ENCODE peak calls at places on chromosomes 13 and 19, in eight cellular contexts. One of them, this sample, is unnamed.

GRCh38 chr19:16117594-16118033 is 5.9 kb downstream of the RAB8A start:
- DNase-seq in heart left ventricle: no peak
- DNase-seq in CD4-positive, alpha-beta T cell: no peak
- DNase-seq in lower leg skin: no peak
- DNase-seq in HFFc6: no peak
- DNase-seq in AG09309: no peak
- DNase-seq in cardiac muscle cell: no peak
- DNase-seq in GM13977: peak; percentile 77
- DNase-seq in this sample: no peak

GRCh38 chr19:35292421-35292820 is 460 bp downstream of the MAG start:
- DNase-seq in lower leg skin: no peak
- DNase-seq in heart left ventricle: no peak
- DNase-seq in GM13977: no peak
- DNase-seq in CD4-positive, alpha-beta T cell: no peak
- DNase-seq in HFFc6: no peak
- DNase-seq in cardiac muscle cell: no peak
- DNase-seq in AG09309: no peak
- DNase-seq in this sample: no peak

GRCh38 chr19:11365557-11366117 is 8.8 kb upstream of the SWSAP1 start:
- DNase-seq in HFFc6: no peak
- DNase-seq in heart left ventricle: no peak
- DNase-seq in CD4-positive, alpha-beta T cell: no peak
- DNase-seq in AG09309: no peak
- DNase-seq in lower leg skin: no peak
- DNase-seq in cardiac muscle cell: no peak
- DNase-seq in GM13977: no peak
- DNase-seq in this sample: no peak

GRCh38 chr13:37446503-37446902 is 152.1 kb downstream of the POSTN start:
- DNase-seq in cardiac muscle cell: peak; percentile 11
- DNase-seq in GM13977: no peak
- DNase-seq in CD4-positive, alpha-beta T cell: no peak
- DNase-seq in AG09309: peak; percentile 86
- DNase-seq in HFFc6: peak; percentile 90
- DNase-seq in heart left ventricle: no peak
- DNase-seq in lower leg skin: peak; percentile 68
- DNase-seq in this sample: peak; percentile 85

GRCh38 chr13:28059214-28059613 is 41.2 kb downstream of the FLT3 start:
- DNase-seq in HFFc6: peak; percentile 4
- DNase-seq in GM13977: no peak
- DNase-seq in AG09309: no peak
- DNase-seq in heart left ventricle: peak; percentile 37
- DNase-seq in cardiac muscle cell: peak; percentile 67
- DNase-seq in CD4-positive, alpha-beta T cell: peak; percentile 38
- DNase-seq in lower leg skin: no peak
- DNase-seq in this sample: no peak

GRCh38 chr13:38350114-38350617 is 515 bp downstream of the UFM1 start:
- DNase-seq in AG09309: peak; percentile 11
- DNase-seq in CD4-positive, alpha-beta T cell: peak; percentile 18
- DNase-seq in GM13977: no peak
- DNase-seq in lower leg skin: peak; percentile 59
- DNase-seq in HFFc6: peak; percentile 20
- DNase-seq in heart left ventricle: peak; percentile 61
- DNase-seq in cardiac muscle cell: peak; percentile 50
- DNase-seq in this sample: no peak

GRCh38 chr13:112392719-112393118 is 16.6 kb downstream of the SPACA7 start:
- DNase-seq in CD4-positive, alpha-beta T cell: no peak
- DNase-seq in AG09309: no peak
- DNase-seq in cardiac muscle cell: no peak
- DNase-seq in lower leg skin: no peak
- DNase-seq in heart left ventricle: no peak
- DNase-seq in GM13977: no peak
- DNase-seq in HFFc6: no peak
- DNase-seq in this sample: no peak

GRCh38 chr19:16417660-16418596 is 53.8 kb downstream of the EPS15L1 start:
- DNase-seq in CD4-positive, alpha-beta T cell: peak; percentile 62
- DNase-seq in heart left ventricle: peak; percentile 78
- DNase-seq in GM13977: peak; percentile 89
- DNase-seq in HFFc6: peak; percentile 13
- DNase-seq in lower leg skin: peak; percentile 40
- DNase-seq in cardiac muscle cell: peak; percentile 80
- DNase-seq in AG09309: no peak
- DNase-seq in this sample: no peak

GRCh38 chr19:50896591-50897190 is 14.5 kb downstream of the KLK4 start:
- DNase-seq in HFFc6: peak; percentile 47
- DNase-seq in AG09309: no peak
- DNase-seq in cardiac muscle cell: no peak
- DNase-seq in heart left ventricle: no peak
- DNase-seq in CD4-positive, alpha-beta T cell: no peak
- DNase-seq in GM13977: peak; percentile 85
- DNase-seq in lower leg skin: peak; percentile 63
- DNase-seq in this sample: no peak

GRCh38 chr19:14107581-14108461 is 9.7 kb downstream of the PRKACA start:
- DNase-seq in cardiac muscle cell: no peak
- DNase-seq in HFFc6: no peak
- DNase-seq in CD4-positive, alpha-beta T cell: no peak
- DNase-seq in heart left ventricle: peak; percentile 90
- DNase-seq in lower leg skin: no peak
- DNase-seq in AG09309: no peak
- DNase-seq in GM13977: no peak
- DNase-seq in this sample: no peak

GRCh38 chr19:55080915-55081772 is 5.5 kb downstream of the EPS8L1 start:
- DNase-seq in HFFc6: no peak
- DNase-seq in GM13977: peak; percentile 99
- DNase-seq in AG09309: no peak
- DNase-seq in CD4-positive, alpha-beta T cell: peak; percentile 82
- DNase-seq in lower leg skin: peak; percentile 84
- DNase-seq in cardiac muscle cell: peak; percentile 80
- DNase-seq in heart left ventricle: peak; percentile 83
- DNase-seq in this sample: no peak

GRCh38 chr13:114017028-114017630 is 43.3 kb upstream of the C13orf46 start:
- DNase-seq in lower leg skin: no peak
- DNase-seq in AG09309: no peak
- DNase-seq in HFFc6: no peak
- DNase-seq in GM13977: no peak
- DNase-seq in CD4-positive, alpha-beta T cell: no peak
- DNase-seq in cardiac muscle cell: no peak
- DNase-seq in heart left ventricle: peak; percentile 20
- DNase-seq in this sample: no peak

GRCh38 chr19:5515737-5516136 is 52.0 kb downstream of the TINCR start:
- DNase-seq in HFFc6: no peak
- DNase-seq in GM13977: no peak
- DNase-seq in CD4-positive, alpha-beta T cell: no peak
- DNase-seq in cardiac muscle cell: no peak
- DNase-seq in AG09309: no peak
- DNase-seq in lower leg skin: no peak
- DNase-seq in heart left ventricle: no peak
- DNase-seq in this sample: no peak

GRCh38 chr19:49573009-49573408 is 7.3 kb downstream of the NOSIP start:
- DNase-seq in lower leg skin: no peak
- DNase-seq in cardiac muscle cell: no peak
- DNase-seq in AG09309: no peak
- DNase-seq in GM13977: no peak
- DNase-seq in CD4-positive, alpha-beta T cell: no peak
- DNase-seq in HFFc6: no peak
- DNase-seq in heart left ventricle: no peak
- DNase-seq in this sample: no peak

GRCh38 chr19:49573451-49573850 is 6.9 kb downstream of the NOSIP start:
- DNase-seq in lower leg skin: no peak
- DNase-seq in HFFc6: no peak
- DNase-seq in CD4-positive, alpha-beta T cell: no peak
- DNase-seq in GM13977: no peak
- DNase-seq in AG09309: no peak
- DNase-seq in cardiac muscle cell: no peak
- DNase-seq in heart left ventricle: no peak
- DNase-seq in this sample: no peak

GRCh38 chr19:49570138-49570856 is 10.1 kb downstream of the NOSIP start:
- DNase-seq in CD4-positive, alpha-beta T cell: peak; percentile 58
- DNase-seq in lower leg skin: no peak
- DNase-seq in GM13977: peak; percentile 86
- DNase-seq in HFFc6: peak; percentile 73
- DNase-seq in heart left ventricle: peak; percentile 51
- DNase-seq in AG09309: peak; percentile 56
- DNase-seq in cardiac muscle cell: peak; percentile 91
- DNase-seq in this sample: no peak

GRCh38 chr19:49574206-49574755 is 6.1 kb downstream of the NOSIP start:
- DNase-seq in cardiac muscle cell: no peak
- DNase-seq in lower leg skin: no peak
- DNase-seq in HFFc6: no peak
- DNase-seq in heart left ventricle: no peak
- DNase-seq in CD4-positive, alpha-beta T cell: no peak
- DNase-seq in AG09309: no peak
- DNase-seq in GM13977: no peak
- DNase-seq in this sample: no peak

DNA sequence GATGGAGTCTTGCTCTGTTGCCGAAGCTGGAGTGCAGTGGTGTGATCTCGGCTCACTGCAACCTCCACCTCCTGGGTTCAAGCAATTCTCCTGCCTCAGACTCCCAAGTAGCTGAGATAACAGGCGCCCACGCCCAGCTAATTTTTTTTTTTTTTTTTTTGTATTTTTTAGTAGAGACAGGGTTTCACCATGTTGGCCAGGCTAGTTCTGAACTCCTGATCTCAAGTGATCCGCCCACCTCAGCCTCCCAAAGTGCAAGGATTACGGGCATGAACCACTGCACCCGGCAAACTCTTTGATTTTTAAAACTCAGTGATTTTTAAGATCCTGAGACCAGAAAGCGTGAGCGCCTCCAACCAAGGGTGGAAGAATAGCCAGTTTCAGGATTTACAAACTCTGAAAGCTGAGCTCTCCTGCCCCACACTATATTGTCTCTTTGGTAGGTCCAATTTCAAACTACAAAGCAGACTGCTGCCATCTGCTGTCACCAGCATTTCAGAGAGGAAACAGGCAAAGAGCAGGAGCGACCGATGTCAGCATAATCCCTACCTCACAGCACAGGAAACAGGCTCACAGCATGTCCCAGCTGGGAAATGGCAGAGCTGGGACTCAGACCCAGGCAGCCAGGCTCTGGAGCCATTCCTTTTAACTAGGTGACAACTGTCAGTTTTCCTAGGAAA is 9.2 kb downstream of the NOSIP start:
- DNase-seq in AG09309: no peak
- DNase-seq in lower leg skin: no peak
- DNase-seq in CD4-positive, alpha-beta T cell: no peak
- DNase-seq in HFFc6: no peak
- DNase-seq in heart left ventricle: no peak
- DNase-seq in cardiac muscle cell: peak; percentile 57
- DNase-seq in GM13977: no peak
- DNase-seq in this sample: no peak
- TF ChIP-seq CTCF in AG09309: peak; percentile 11
- TF ChIP-seq CTCF in lower leg skin: no peak
- TF ChIP-seq CTCF in CD4-positive, alpha-beta T cell: peak; percentile 57
- TF ChIP-seq CTCF in HFFc6: no peak
- TF ChIP-seq CTCF in heart left ventricle: peak; percentile 40
- TF ChIP-seq CTCF in cardiac muscle cell: no peak
- TF ChIP-seq CTCF in GM13977: peak; percentile 29
- TF ChIP-seq CTCF in this sample: no peak

DNA sequence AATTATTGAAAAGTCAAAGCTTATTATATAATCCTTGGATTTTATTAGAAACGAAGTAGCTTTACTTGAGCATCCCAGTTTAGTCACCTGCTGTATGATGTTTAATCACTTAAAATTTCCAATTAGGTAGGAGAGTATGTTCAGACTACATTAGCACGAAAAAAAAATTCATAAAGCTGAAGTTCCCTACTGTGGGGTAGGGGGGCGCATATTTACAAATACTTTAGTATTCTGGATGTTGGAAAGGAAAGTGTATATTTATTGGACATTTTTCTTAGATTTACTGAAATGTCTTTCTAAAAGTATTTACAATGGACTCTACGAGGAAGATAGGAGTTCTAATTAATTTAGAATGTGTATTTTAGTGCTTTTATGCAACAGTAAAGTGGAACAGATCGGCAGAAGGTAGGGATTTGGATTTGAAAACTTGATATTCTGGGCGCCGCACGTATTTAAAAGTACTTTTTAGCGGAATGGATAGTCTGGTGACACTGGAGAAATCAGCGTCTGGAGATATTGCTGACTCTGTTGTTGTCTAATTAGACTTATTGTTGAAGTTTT is 1.9 kb downstream of the CDK8 start:
- DNase-seq in AG09309: no peak
- DNase-seq in GM13977: no peak
- DNase-seq in CD4-positive, alpha-beta T cell: no peak
- DNase-seq in HFFc6: no peak
- DNase-seq in lower leg skin: no peak
- DNase-seq in heart left ventricle: no peak
- DNase-seq in cardiac muscle cell: peak; percentile 13
- DNase-seq in this sample: no peak
- TF ChIP-seq CTCF in AG09309: peak; percentile 16
- TF ChIP-seq CTCF in GM13977: peak; percentile 48
- TF ChIP-seq CTCF in CD4-positive, alpha-beta T cell: no peak
- TF ChIP-seq CTCF in HFFc6: peak; percentile 64
- TF ChIP-seq CTCF in lower leg skin: no peak
- TF ChIP-seq CTCF in heart left ventricle: peak; percentile 44
- TF ChIP-seq CTCF in cardiac muscle cell: peak; percentile 40
- TF ChIP-seq CTCF in this sample: peak; percentile 31

DNA sequence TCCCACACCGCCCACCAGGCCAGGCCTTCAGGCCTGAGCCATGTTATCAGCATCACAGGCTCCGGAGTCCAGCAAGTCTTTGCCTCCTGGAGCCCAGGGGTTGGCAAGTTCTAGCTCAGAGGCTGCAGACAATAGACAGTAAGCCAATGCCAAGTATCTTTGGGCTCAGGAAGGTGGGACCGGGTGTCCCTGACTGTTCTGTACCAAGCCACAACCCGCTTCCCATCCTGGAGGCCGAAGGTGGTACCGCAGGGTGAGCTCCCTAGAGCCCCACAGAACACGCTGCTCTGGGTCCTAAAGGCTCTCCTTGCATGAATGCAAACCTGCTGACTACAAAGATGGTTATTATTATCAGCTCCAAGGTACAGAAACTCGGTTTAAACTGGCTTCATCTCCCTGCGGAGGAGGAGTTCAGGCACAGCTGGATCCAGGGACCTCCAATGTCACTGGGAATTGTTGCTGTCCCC is 5.5 kb upstream of the FSTL3 start:
- DNase-seq in CD4-positive, alpha-beta T cell: no peak
- DNase-seq in HFFc6: no peak
- DNase-seq in cardiac muscle cell: no peak
- DNase-seq in AG09309: no peak
- DNase-seq in heart left ventricle: no peak
- DNase-seq in lower leg skin: no peak
- DNase-seq in GM13977: no peak
- DNase-seq in this sample: no peak
- TF ChIP-seq CTCF in CD4-positive, alpha-beta T cell: no peak
- TF ChIP-seq CTCF in HFFc6: peak; percentile 26
- TF ChIP-seq CTCF in cardiac muscle cell: peak; percentile 4
- TF ChIP-seq CTCF in AG09309: no peak
- TF ChIP-seq CTCF in heart left ventricle: no peak
- TF ChIP-seq CTCF in lower leg skin: no peak
- TF ChIP-seq CTCF in GM13977: no peak
- TF ChIP-seq CTCF in this sample: no peak

DNA sequence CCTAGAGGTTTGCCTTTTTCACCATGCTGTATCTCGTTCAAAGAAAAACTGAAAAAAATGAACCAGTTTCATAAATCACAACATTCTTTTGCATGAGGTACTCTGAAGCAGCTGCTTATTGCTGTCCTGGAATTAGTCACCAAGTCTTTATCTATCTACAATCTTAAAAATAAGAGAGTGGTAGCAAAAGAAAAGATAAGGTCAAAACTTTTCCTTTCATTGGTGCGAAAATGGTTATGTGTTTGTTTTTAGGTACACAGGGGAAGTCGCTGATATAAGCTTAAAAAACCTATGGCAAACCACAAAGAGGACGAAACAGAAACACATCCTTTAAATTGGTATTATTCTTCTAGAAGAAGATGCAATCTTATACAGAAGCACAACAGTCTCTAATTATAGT is 20.7 kb downstream of the OBI1 start:
- DNase-seq in AG09309: no peak
- DNase-seq in lower leg skin: no peak
- DNase-seq in cardiac muscle cell: no peak
- DNase-seq in GM13977: peak; percentile 50
- DNase-seq in CD4-positive, alpha-beta T cell: no peak
- DNase-seq in HFFc6: no peak
- DNase-seq in heart left ventricle: no peak
- DNase-seq in this sample: no peak
- TF ChIP-seq CTCF in AG09309: no peak
- TF ChIP-seq CTCF in lower leg skin: no peak
- TF ChIP-seq CTCF in cardiac muscle cell: no peak
- TF ChIP-seq CTCF in GM13977: no peak
- TF ChIP-seq CTCF in CD4-positive, alpha-beta T cell: no peak
- TF ChIP-seq CTCF in HFFc6: no peak
- TF ChIP-seq CTCF in heart left ventricle: no peak
- TF ChIP-seq CTCF in this sample: no peak